ENCODE peak calls at places on chromosomes 13 and 19, in nine cellular contexts. T is AG09309; V is activated CD8-positive, alpha-beta memory T cell treated with anti-CD3 and anti-CD28 coated beads for 24 hours; O is lower lobe of right lung; U is mucosa of gallbladder; B is NCI-H526; F is AG09319; Q is activated CD4-positive, alpha-beta T cell treated with anti-CD3 and anti-CD28 coated beads for 48 hours; G is AG04450. X is an unnamed sample.

GRCh38 chr13:24851546-24851945 is 87.6 kb downstream of the RNF17 start:
- DNase-seq in F (no peak), Q (no peak), U (no peak), T (no peak), G (peak; percentile 11), O (no peak), B (no peak), V (no peak), X (no peak)

GRCh38 chr19:2478324-2478755 is 2.4 kb downstream of the GADD45B start:
- DNase-seq in V (no peak), G (no peak), Q (peak; percentile 73), F (no peak), B (no peak), U (peak; percentile 60), O (peak; percentile 86), T (no peak), X (peak; percentile 51)

GRCh38 chr19:52214241-52214640 is 24.4 kb downstream of the PPP2R1A start:
- DNase-seq in G (no peak), U (no peak), B (no peak), T (no peak), O (no peak), V (no peak), Q (no peak), F (no peak), X (no peak)

GRCh38 chr13:20093946-20094345 is 66.9 kb downstream of the GJA3 start:
- DNase-seq in O (no peak), Q (no peak), F (no peak), T (no peak), G (no peak), V (no peak), U (no peak), B (no peak), X (no peak)

GRCh38 chr13:69591437-69591836 is 516.2 kb upstream of the ATXN8OS start:
- DNase-seq in B (no peak), F (no peak), Q (no peak), O (no peak), G (no peak), V (no peak), U (no peak), T (no peak), X (no peak)

GRCh38 chr19:30214651-30215051 is 157.5 kb upstream of the ZNF536 start:
- DNase-seq in F (no peak), V (no peak), Q (peak; percentile 44), G (no peak), U (no peak), B (no peak), O (no peak), T (no peak), X (no peak)

GRCh38 chr13:53683608-53684007 is 655.0 kb downstream of the OLFM4 start:
- DNase-seq in F (no peak), B (no peak), G (no peak), O (no peak), T (no peak), V (no peak), U (no peak), Q (no peak), X (no peak)

GRCh38 chr19:11693505-11694499 is 44.9 kb downstream of the ZNF823 start:
- DNase-seq in F (peak; percentile 70), G (no peak), O (no peak), Q (peak; percentile 8), V (no peak), T (peak; percentile 54), B (peak; percentile 45), U (no peak), X (no peak)

GRCh38 chr19:4144666-4145261 is 8.7 kb upstream of the CREB3L3 start:
- DNase-seq in U (peak; percentile 62), Q (no peak), T (no peak), V (no peak), B (no peak), G (no peak), O (no peak), F (no peak), X (no peak)

GRCh38 chr19:52739576-52739975 is 4.7 kb upstream of the ZNF611 start:
- DNase-seq in Q (no peak), B (no peak), U (no peak), T (no peak), O (no peak), V (no peak), F (no peak), G (no peak), X (no peak)

GRCh38 chr13:39886336-39886735 is 230.9 kb downstream of the COG6 start:
- DNase-seq in B (no peak), O (no peak), G (no peak), T (no peak), U (no peak), Q (no peak), V (no peak), F (no peak), X (no peak)

GRCh38 chr19:34666200-34666957 is 10.6 kb downstream of the SCGB2B2 start:
- DNase-seq in U (no peak), O (no peak), V (no peak), G (no peak), T (no peak), B (no peak), Q (no peak), F (no peak), X (no peak)

GRCh38 chr19:44741258-44741731 is 7.2 kb upstream of the BCL3 start:
- DNase-seq in V (no peak), O (no peak), F (no peak), T (no peak), B (no peak), Q (no peak), U (no peak), G (no peak), X (no peak)

GRCh38 chr19:18173572-18174294 is at the start of gene IFI30:
- DNase-seq in Q (peak; percentile 73), V (peak; percentile 84), T (no peak), U (peak; percentile 68), F (no peak), B (no peak), G (no peak), O (peak; percentile 92), X (no peak)

GRCh38 chr19:343451-343931 is 1.1 kb downstream of the MIER2 start:
- DNase-seq in U (no peak), F (no peak), B (no peak), O (no peak), Q (no peak), G (no peak), V (no peak), T (no peak), X (no peak)

GRCh38 chr13:111353508-111353907 is 33.1 kb downstream of the TEX29 start:
- DNase-seq in F (no peak), B (no peak), T (no peak), G (no peak), V (no peak), O (no peak), Q (no peak), U (no peak), X (no peak)

GRCh38 chr19:58555920-58556632 is 1.2 kb upstream of the CHMP2A start:
- DNase-seq in U (no peak), V (no peak), G (no peak), F (no peak), B (no peak), Q (no peak), T (no peak), O (no peak), X (no peak)

GRCh38 chr19:38233740-38234251 is 9.8 kb upstream of the DPF1 start:
- DNase-seq in Q (peak; percentile 92), G (peak; percentile 27), F (no peak), O (peak; percentile 88), V (peak; percentile 91), B (peak; percentile 24), U (peak; percentile 83), T (no peak), X (peak; percentile 68)

GRCh38 chr19:41407271-41407670 is 9.7 kb downstream of the BCKDHA start:
- DNase-seq in B (no peak), G (no peak), T (no peak), Q (no peak), F (no peak), V (no peak), O (peak; percentile 72), U (no peak), X (no peak)

GRCh38 chr13:20353973-20354372 is 121.9 kb upstream of the GJB6 start:
- DNase-seq in F (no peak), O (no peak), T (peak; percentile 37), V (no peak), B (no peak), U (no peak), G (no peak), Q (no peak), X (no peak)

GRCh38 chr19:4693078-4693350 is 22.9 kb upstream of the MYDGF start:
- DNase-seq in T (no peak), V (no peak), O (no peak), Q (no peak), F (no peak), B (no peak), G (no peak), U (no peak), X (no peak)

GRCh38 chr19:40200352-40201099 is 9.3 kb downstream of the MAP3K10 start:
- DNase-seq in Q (no peak), F (no peak), V (no peak), U (no peak), G (no peak), O (no peak), B (no peak), T (no peak), X (no peak)

GRCh38 chr19:38850231-38850975 is 617 bp upstream of the HNRNPL start:
- DNase-seq in V (peak; percentile 97), F (peak; percentile 100), O (peak; percentile 99), G (peak; percentile 100), B (peak; percentile 100), Q (peak; percentile 99), U (peak; percentile 100), T (peak; percentile 100), X (peak; percentile 100)

GRCh38 chr13:101624981-101625380 is 172.5 kb downstream of the ITGBL1 start:
- DNase-seq in V (no peak), O (no peak), F (no peak), Q (peak; percentile 30), G (no peak), B (no peak), U (no peak), T (no peak), X (no peak)

GRCh38 chr19:7895565-7895964 is 7.3 kb downstream of the LRRC8E start:
- DNase-seq in U (no peak), B (no peak), G (no peak), Q (no peak), F (no peak), V (no peak), T (no peak), O (no peak), X (no peak)

X was measured in hippocampal formation.